ENCODE peak calls at places on chromosome 6, in four cellular contexts. Y, J, W and N are unnamed samples.
A peak's percentile ranks its signal among the peaks of the same experiment; 100 is the strongest.

GRCh38 chr6:167550936-167551633 is 226.2 kb downstream of the TTLL2 start:
- DNase-seq in J (no peak), W (no peak), Y (no peak), N (no peak)

GRCh38 chr6:6775074-6775473 is 186.6 kb downstream of the LY86 start:
- DNase-seq in W (no peak), J (no peak), Y (no peak), N (no peak)

GRCh38 chr6:100768816-100769351 is 112.2 kb downstream of the ASCC3 start:
- DNase-seq in J (no peak), Y (no peak), W (no peak), N (no peak)

GRCh38 chr6:29723666-29724588 is 693 bp downstream of the HLA-F start:
- DNase-seq in J (no peak), Y (no peak), W (no peak), N (no peak)

GRCh38 chr6:5656226-5656625 is 350.5 kb downstream of the NRN1 start:
- DNase-seq in J (no peak), Y (no peak), W (no peak), N (no peak)

GRCh38 chr6:76776876-76777275 is 686.4 kb downstream of the HTR1B start:
- DNase-seq in J (no peak), W (no peak), Y (no peak), N (no peak)

GRCh38 chr6:167730441-167730840 is 96.3 kb upstream of the AFDN start:
- DNase-seq in W (no peak), Y (no peak), J (no peak), N (no peak)

GRCh38 chr6:4017058-4017457 is 61.9 kb downstream of the FAM217A start:
- DNase-seq in Y (no peak), W (no peak), J (no peak), N (no peak)

GRCh38 chr6:106005013-106005412 is 81.1 kb upstream of the PRDM1 start:
- DNase-seq in Y (no peak), J (no peak), W (no peak), N (no peak)

GRCh38 chr6:53199156-53199555 is 50.5 kb upstream of the GCM1 start:
- DNase-seq in Y (peak; percentile 43), J (no peak), W (no peak), N (no peak)
- TF ChIP-seq JUND in Y (no peak), J (no peak), W (no peak), N (no peak)

DNA sequence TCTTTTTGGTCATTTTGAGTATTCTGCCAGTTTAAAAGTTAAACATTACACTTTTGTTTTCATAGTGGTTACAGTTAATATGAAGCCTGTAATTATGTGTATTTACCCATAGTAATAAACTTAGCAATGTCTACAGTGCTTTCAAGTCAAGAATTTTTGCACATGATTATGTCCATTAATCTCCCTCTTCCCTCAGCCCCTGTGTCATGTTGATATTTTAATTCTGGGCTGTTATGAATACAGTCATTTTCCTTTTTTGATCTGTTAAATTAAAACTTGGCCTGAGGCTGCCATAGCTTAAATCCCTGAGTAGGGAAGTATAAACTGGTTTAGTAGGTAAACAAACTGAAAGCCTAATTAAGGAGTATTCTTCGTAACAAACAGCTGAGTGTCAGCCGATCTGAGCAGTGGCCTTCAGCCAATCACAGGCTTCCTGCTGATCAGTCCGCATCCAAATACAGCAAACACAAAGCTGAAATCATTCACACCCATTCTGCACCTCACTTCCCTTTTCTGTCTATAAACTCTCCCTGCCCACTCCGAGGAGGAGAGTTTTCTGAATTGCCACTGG is 9.5 kb upstream of the SFT2D1 start:
- DNase-seq in W (peak; percentile 50), J (no peak), Y (peak; percentile 75), N (no peak)
- TF ChIP-seq EGR1 in W (no peak), J (no peak), Y (no peak), N (no peak)

DNA sequence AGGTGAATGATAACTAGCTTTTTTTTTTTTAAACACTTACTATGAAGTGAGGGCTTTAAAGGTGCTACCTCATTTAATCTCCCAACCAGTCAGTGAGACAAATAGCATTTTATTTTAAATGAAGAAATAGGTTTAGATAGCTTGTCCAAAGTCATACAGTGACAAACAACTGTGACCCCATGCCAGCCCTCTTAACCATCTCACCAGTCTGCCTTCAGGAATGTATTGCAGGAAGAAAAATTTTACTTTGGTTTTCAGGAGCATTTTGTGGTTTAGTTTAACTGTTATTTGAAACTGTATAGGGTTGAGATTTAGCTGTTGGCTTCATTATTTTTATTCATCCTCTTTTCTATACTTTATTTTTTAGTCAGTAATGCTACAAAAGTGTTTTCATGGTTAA is 18.6 kb downstream of the DSE start:
- DNase-seq in W (no peak), J (no peak), Y (no peak), N (no peak)
- TF ChIP-seq JUND in W (no peak), J (no peak), Y (no peak), N (no peak)

DNA sequence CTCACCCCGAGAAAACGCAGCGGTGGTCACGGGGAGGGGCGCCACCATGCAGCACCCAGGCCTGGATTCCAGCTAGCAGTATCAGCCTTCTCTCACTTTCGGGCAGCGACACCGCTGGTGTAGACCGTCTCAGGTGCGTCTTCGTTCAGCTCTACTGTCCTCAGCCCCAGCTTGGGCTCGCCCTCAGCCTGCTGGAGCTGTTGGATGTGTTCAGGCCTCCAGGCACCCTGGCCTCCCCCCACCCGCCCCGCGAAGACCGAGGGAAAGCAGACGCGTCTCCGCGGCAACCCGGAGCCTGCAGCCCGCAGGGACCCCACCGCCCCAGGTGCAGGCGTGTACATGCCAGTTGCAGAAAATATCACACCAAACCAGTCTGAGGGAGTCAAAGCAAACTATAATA is 60.8 kb upstream of the CARMIL1 start:
- DNase-seq in J (no peak), W (no peak), Y (no peak), N (no peak)
- TF ChIP-seq EGR1 in J (no peak), W (no peak), Y (no peak), N (no peak)

GRCh38 chr6:28315628-28316027 is 20.3 kb downstream of the ZSCAN31 start:
- DNase-seq in W (peak; percentile 82), Y (no peak), J (no peak), N (no peak)
- TF ChIP-seq JUND in W (peak; percentile 40), Y (no peak), J (no peak), N (no peak)